ENCODE peak calls at places on chromosomes 11 and 22, in five cellular contexts. Z is breast epithelium, J is neural progenitor cell, R is AG09309, K is heart right ventricle. S is an unnamed sample.
A peak's percentile ranks its signal among the peaks of the same experiment; 100 is the strongest.

GRCh38 chr22:23260645-23261581 is 80.6 kb downstream of the BCR start:
- DNase-seq in K (no peak), R (no peak), J (no peak), Z (no peak), S (no peak)

GRCh38 chr11:110966131-110966530 is 253.9 kb upstream of the ARHGAP20 start:
- DNase-seq in K (no peak), Z (no peak), J (no peak), R (no peak), S (no peak)

GRCh38 chr22:26887916-26888315 is 230.5 kb downstream of the MIAT start:
- DNase-seq in R (no peak), K (no peak), Z (no peak), J (no peak), S (no peak)

GRCh38 chr11:110345756-110346155 is 49.3 kb upstream of the RDX start:
- DNase-seq in J (no peak), Z (no peak), R (no peak), K (no peak), S (no peak)

GRCh38 chr11:94948070-94948617 is 25.2 kb downstream of the CWC15 start:
- DNase-seq in K (no peak), R (peak; percentile 69), J (no peak), Z (no peak), S (peak; percentile 37)

GRCh38 chr22:39785232-39785631 is 108.3 kb downstream of the ENTHD1 start:
- DNase-seq in J (no peak), Z (no peak), R (no peak), K (no peak), S (no peak)

GRCh38 chr11:64239662-64240466 is 1.0 kb upstream of the FKBP2 start:
- DNase-seq in J (no peak), Z (no peak), K (no peak), R (no peak), S (no peak)

GRCh38 chr22:24011735-24012068 is 598 bp downstream of the CABIN1 start:
- DNase-seq in K (no peak), Z (no peak), R (no peak), J (no peak), S (no peak)

GRCh38 chr11:57805780-57806179 is 44.2 kb downstream of the CTNND1 start:
- DNase-seq in K (no peak), J (no peak), Z (no peak), R (no peak), S (no peak)

GRCh38 chr11:24575392-24575791 is 78.5 kb downstream of the LUZP2 start:
- DNase-seq in Z (no peak), R (no peak), J (no peak), K (no peak), S (peak; percentile 91)

GRCh38 chr22:20795014-20795413 is 21.1 kb downstream of the SERPIND1 start:
- DNase-seq in Z (no peak), K (no peak), J (no peak), R (no peak), S (no peak)

GRCh38 chr22:28674121-28674563 is 5.5 kb downstream of the TTC28 start:
- DNase-seq in Z (no peak), R (no peak), J (no peak), K (no peak), S (no peak)

GRCh38 chr11:71153005-71153395 is 99.4 kb downstream of the SHANK2 start:
- DNase-seq in R (no peak), K (no peak), J (no peak), Z (no peak), S (no peak)

GRCh38 chr11:60944504-60945294 is 7.3 kb downstream of the SLC15A3 start:
- DNase-seq in Z (no peak), K (no peak), J (no peak), R (no peak), S (no peak)
- H3K4me3 ChIP-seq in Z (no peak overlapping the region), K (no peak overlapping the region), J (no peak overlapping the region), R (no peak overlapping the region), S (no peak overlapping the region)

GRCh38 chr11:62122076-62122475 is 1.7 kb upstream of the INCENP start:
- DNase-seq in J (peak; percentile 59), Z (no peak), R (no peak), K (no peak), S (no peak)

GRCh38 chr11:62125316-62125715 is 1.5 kb downstream of the INCENP start:
- DNase-seq in K (no peak), R (no peak), Z (no peak), J (no peak), S (no peak)

GRCh38 chr11:62125881-62126280 is 2.1 kb downstream of the INCENP start:
- DNase-seq in R (no peak), K (no peak), Z (no peak), J (peak; percentile 31), S (no peak)

GRCh38 chr11:62124186-62125113 is 639 bp downstream of the INCENP start:
- DNase-seq in K (peak; percentile 28), J (peak; percentile 52), R (no peak), Z (peak; percentile 25), S (no peak)

GRCh38 chr11:62123669-62124185 is at the start of gene INCENP:
- DNase-seq in J (peak; percentile 98), K (peak; percentile 98), Z (peak; percentile 97), R (peak; percentile 95), S (peak; percentile 95)
- TF ChIP-seq CTCF in J (no peak), K (no peak), Z (no peak), R (no peak), S (no peak)

DNA sequence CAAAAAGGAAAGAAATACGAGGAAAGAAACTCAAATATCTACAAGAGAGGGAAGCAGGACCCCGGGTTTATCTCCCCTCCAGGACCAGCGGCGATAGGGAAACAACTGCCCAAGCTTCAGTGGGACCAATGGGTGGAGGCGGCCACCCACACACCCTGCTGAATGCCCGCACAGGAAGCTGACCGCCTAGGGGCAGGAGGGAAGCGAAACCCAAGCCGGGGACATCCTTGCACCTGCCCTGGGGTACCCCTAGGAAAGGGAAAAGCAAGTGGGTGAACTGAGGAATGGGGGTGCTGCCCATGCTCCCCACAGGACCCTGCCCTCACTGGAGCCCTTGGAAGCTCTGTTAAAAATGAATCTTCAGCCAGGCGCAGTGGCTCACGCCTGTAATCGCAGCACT is 27.6 kb upstream of the HMOX1 start:
- DNase-seq in K (peak; percentile 27), Z (no peak), R (no peak), J (no peak), S (no peak)
- H3K4me3 ChIP-seq in K (no peak overlapping the region), Z (no peak overlapping the region), R (no peak overlapping the region), J (no peak overlapping the region), S (no peak overlapping the region)

GRCh38 chr11:35174666-35175065 is 35.7 kb downstream of the CD44 start:
- DNase-seq in K (no peak), Z (no peak), R (peak; percentile 76), J (no peak), S (no peak)
- TF ChIP-seq CTCF in K (no peak), Z (no peak), R (no peak), J (no peak), S (no peak)

S was measured in retinal pigment epithelial cell.